ENCODE peak calls at places on chromosome 12, in ten cellular contexts. One of them, this sample, is unnamed.
A peak's percentile ranks its signal among the peaks of the same experiment; 100 is the strongest.

GRCh38 chr12:8992086-8992409 is 2.7 kb downstream of the KLRG1 start:
- DNase-seq in stimulated activated CD8-positive, alpha-beta memory T cell treated with anti-CD3 and anti-CD28 coated beads, Interleukin-4, amount 100 ng/mL, for 24 hours: no peak
- DNase-seq in progenitor cell of endocrine pancreas: no peak
- DNase-seq in ascending aorta: no peak
- DNase-seq in pancreas: no peak
- DNase-seq in AML-193: peak; percentile 68
- DNase-seq in foreskin fibroblast: no peak
- DNase-seq in heart left ventricle: no peak
- DNase-seq in RPMI7951: no peak
- DNase-seq in D341Med: no peak
- DNase-seq in this sample: no peak

GRCh38 chr12:26113194-26113654 is 11.6 kb downstream of the BHLHE41 start:
- DNase-seq in stimulated activated CD8-positive, alpha-beta memory T cell treated with anti-CD3 and anti-CD28 coated beads, Interleukin-4, amount 100 ng/mL, for 24 hours: no peak
- DNase-seq in progenitor cell of endocrine pancreas: no peak
- DNase-seq in ascending aorta: no peak
- DNase-seq in pancreas: peak; percentile 27
- DNase-seq in AML-193: peak; percentile 28
- DNase-seq in foreskin fibroblast: no peak
- DNase-seq in heart left ventricle: no peak
- DNase-seq in RPMI7951: no peak
- DNase-seq in D341Med: no peak
- DNase-seq in this sample: no peak

GRCh38 chr12:54648265-54648664 is at the start of gene DCD:
- DNase-seq in stimulated activated CD8-positive, alpha-beta memory T cell treated with anti-CD3 and anti-CD28 coated beads, Interleukin-4, amount 100 ng/mL, for 24 hours: no peak
- DNase-seq in progenitor cell of endocrine pancreas: no peak
- DNase-seq in ascending aorta: no peak
- DNase-seq in pancreas: no peak
- DNase-seq in AML-193: no peak
- DNase-seq in foreskin fibroblast: no peak
- DNase-seq in heart left ventricle: no peak
- DNase-seq in RPMI7951: no peak
- DNase-seq in D341Med: no peak
- DNase-seq in this sample: no peak

GRCh38 chr12:52714887-52715281 is 11.6 kb upstream of the KRT77 start:
- DNase-seq in stimulated activated CD8-positive, alpha-beta memory T cell treated with anti-CD3 and anti-CD28 coated beads, Interleukin-4, amount 100 ng/mL, for 24 hours: no peak
- DNase-seq in progenitor cell of endocrine pancreas: no peak
- DNase-seq in ascending aorta: no peak
- DNase-seq in pancreas: no peak
- DNase-seq in AML-193: no peak
- DNase-seq in foreskin fibroblast: no peak
- DNase-seq in heart left ventricle: no peak
- DNase-seq in RPMI7951: no peak
- DNase-seq in D341Med: no peak
- DNase-seq in this sample: no peak

GRCh38 chr12:64192644-64193043 is 29.5 kb downstream of the KICS2 start:
- DNase-seq in stimulated activated CD8-positive, alpha-beta memory T cell treated with anti-CD3 and anti-CD28 coated beads, Interleukin-4, amount 100 ng/mL, for 24 hours: no peak
- DNase-seq in progenitor cell of endocrine pancreas: no peak
- DNase-seq in ascending aorta: no peak
- DNase-seq in pancreas: no peak
- DNase-seq in AML-193: no peak
- DNase-seq in foreskin fibroblast: no peak
- DNase-seq in heart left ventricle: no peak
- DNase-seq in RPMI7951: no peak
- DNase-seq in D341Med: no peak
- DNase-seq in this sample: no peak

GRCh38 chr12:9799961-9800360 is 27.3 kb upstream of the KLRF1 start:
- DNase-seq in stimulated activated CD8-positive, alpha-beta memory T cell treated with anti-CD3 and anti-CD28 coated beads, Interleukin-4, amount 100 ng/mL, for 24 hours: no peak
- DNase-seq in progenitor cell of endocrine pancreas: no peak
- DNase-seq in ascending aorta: no peak
- DNase-seq in pancreas: no peak
- DNase-seq in AML-193: no peak
- DNase-seq in foreskin fibroblast: no peak
- DNase-seq in heart left ventricle: no peak
- DNase-seq in RPMI7951: no peak
- DNase-seq in D341Med: no peak
- DNase-seq in this sample: no peak

GRCh38 chr12:28484157-28484556 is 293.9 kb downstream of the CCDC91 start:
- DNase-seq in stimulated activated CD8-positive, alpha-beta memory T cell treated with anti-CD3 and anti-CD28 coated beads, Interleukin-4, amount 100 ng/mL, for 24 hours: no peak
- DNase-seq in progenitor cell of endocrine pancreas: no peak
- DNase-seq in ascending aorta: no peak
- DNase-seq in pancreas: no peak
- DNase-seq in AML-193: no peak
- DNase-seq in foreskin fibroblast: no peak
- DNase-seq in heart left ventricle: no peak
- DNase-seq in RPMI7951: no peak
- DNase-seq in D341Med: no peak
- DNase-seq in this sample: no peak

GRCh38 chr12:124380793-124381453 is 86.0 kb downstream of the RFLNA start:
- DNase-seq in stimulated activated CD8-positive, alpha-beta memory T cell treated with anti-CD3 and anti-CD28 coated beads, Interleukin-4, amount 100 ng/mL, for 24 hours: no peak
- DNase-seq in progenitor cell of endocrine pancreas: no peak
- DNase-seq in ascending aorta: no peak
- DNase-seq in pancreas: no peak
- DNase-seq in AML-193: no peak
- DNase-seq in foreskin fibroblast: no peak
- DNase-seq in heart left ventricle: no peak
- DNase-seq in RPMI7951: no peak
- DNase-seq in D341Med: no peak
- DNase-seq in this sample: no peak

GRCh38 chr12:68331500-68331868 is 678 bp downstream of the MDM1 start:
- DNase-seq in stimulated activated CD8-positive, alpha-beta memory T cell treated with anti-CD3 and anti-CD28 coated beads, Interleukin-4, amount 100 ng/mL, for 24 hours: no peak
- DNase-seq in progenitor cell of endocrine pancreas: no peak
- DNase-seq in ascending aorta: no peak
- DNase-seq in pancreas: no peak
- DNase-seq in AML-193: no peak
- DNase-seq in foreskin fibroblast: no peak
- DNase-seq in heart left ventricle: no peak
- DNase-seq in RPMI7951: no peak
- DNase-seq in D341Med: no peak
- DNase-seq in this sample: no peak

This sample was measured in stimulated activated effector memory CD8-positive, alpha-beta T cell treated with anti-CD3 and anti-CD28 coated beads, Interleukin-12 subunit alpha, Interleukin-12 subunit beta, amount 100 ng/mL, for 72 hours.